ENCODE peak calls at places on chromosomes 16 and 17, in nine cellular contexts. B, L, N, K, W, A, Z, D and E are unnamed samples.

GRCh38 chr16:73232555-73233422 is 184.9 kb upstream of the ZFHX3 start:
- DNase-seq in B (no peak), L (no peak), N (peak; percentile 100), K (no peak), W (peak; percentile 87), A (peak; percentile 73), Z (no peak), D (no peak), E (no peak)

GRCh38 chr16:117381-118365 is 20.8 kb downstream of the NPRL3 start:
- DNase-seq in B (peak; percentile 74), L (peak; percentile 56), N (peak; percentile 20), K (peak; percentile 85), W (peak; percentile 60), A (no peak), Z (no peak), D (peak; percentile 80), E (peak; percentile 61)

GRCh38 chr17:7281074-7281952 is at the start of gene SLC2A4:
- DNase-seq in B (peak; percentile 64), L (peak; percentile 88), N (peak; percentile 90), K (peak; percentile 97), W (peak; percentile 96), A (peak; percentile 94), Z (peak; percentile 97), D (peak; percentile 99), E (no peak)

GRCh38 chr17:32341141-32341856 is 674 bp downstream of the C17orf75 start:
- DNase-seq in B (peak; percentile 68), L (no peak), N (no peak), K (no peak), W (peak; percentile 41), A (peak; percentile 46), Z (no peak), D (no peak), E (no peak)

GRCh38 chr16:60166111-60166510 is 1432.0 kb upstream of the GOT2 start:
- DNase-seq in B (no peak), L (no peak), N (no peak), K (no peak), W (no peak), A (no peak), Z (no peak), D (no peak), E (no peak)

GRCh38 chr16:6600167-6600566 is 732.5 kb upstream of the RBFOX1 start:
- DNase-seq in B (no peak), L (no peak), N (no peak), K (no peak), W (no peak), A (no peak), Z (no peak), D (no peak), E (no peak)

GRCh38 chr17:73156166-73156840 is 8.5 kb upstream of the SSTR2 start:
- DNase-seq in B (peak; percentile 48), L (peak; percentile 47), N (peak; percentile 68), K (peak; percentile 82), W (peak; percentile 59), A (peak; percentile 82), Z (peak; percentile 75), D (peak; percentile 84), E (no peak)

GRCh38 chr17:47253541-47254402 is at the start of gene ITGB3:
- DNase-seq in B (peak; percentile 41), L (no peak), N (peak; percentile 67), K (peak; percentile 86), W (peak; percentile 83), A (peak; percentile 70), Z (peak; percentile 89), D (peak; percentile 89), E (no peak)

GRCh38 chr17:42608692-42609181 is 437 bp downstream of the RETREG3 start:
- DNase-seq in B (peak; percentile 42), L (no peak), N (no peak), K (no peak), W (no peak), A (no peak), Z (no peak), D (peak; percentile 29), E (no peak)

GRCh38 chr16:57087003-57087402 is 5.4 kb upstream of the CPNE2 start:
- DNase-seq in B (no peak), L (no peak), N (no peak), K (no peak), W (no peak), A (no peak), Z (no peak), D (no peak), E (no peak)

GRCh38 chr16:70660672-70661350 is 14.5 kb downstream of the IL34 start:
- DNase-seq in B (no peak), L (no peak), N (no peak), K (peak; percentile 61), W (no peak), A (no peak), Z (no peak), D (no peak), E (no peak)

GRCh38 chr16:10740845-10741208 is 2.8 kb upstream of the NUBP1 start:
- DNase-seq in B (no peak), L (no peak), N (no peak), K (no peak), W (no peak), A (no peak), Z (no peak), D (no peak), E (no peak)

GRCh38 chr17:81365148-81365600 is 30.1 kb upstream of the BAHCC1 start:
- DNase-seq in B (no peak), L (no peak), N (peak; percentile 84), K (peak; percentile 90), W (peak; percentile 75), A (peak; percentile 79), Z (no peak), D (peak; percentile 85), E (no peak)

GRCh38 chr17:31061678-31062077 is 33.1 kb upstream of the NF1 start:
- DNase-seq in B (no peak), L (no peak), N (no peak), K (no peak), W (no peak), A (no peak), Z (no peak), D (peak; percentile 53), E (no peak)

GRCh38 chr17:11944587-11944986 is 52.7 kb downstream of the ZNF18 start:
- DNase-seq in B (no peak), L (no peak), N (no peak), K (no peak), W (no peak), A (no peak), Z (no peak), D (no peak), E (no peak)

GRCh38 chr17:14245002-14245401 is 8.3 kb upstream of the CDRT15 start:
- DNase-seq in B (no peak), L (no peak), N (no peak), K (no peak), W (no peak), A (no peak), Z (no peak), D (peak; percentile 78), E (no peak)

GRCh38 chr16:4690946-4691665 is 2.3 kb upstream of the NUDT16L1 start:
- DNase-seq in B (no peak), L (no peak), N (no peak), K (peak; percentile 62), W (no peak), A (no peak), Z (no peak), D (no peak), E (no peak)

GRCh38 chr16:86713021-86713631 is 134.8 kb downstream of the FOXL1 start:
- DNase-seq in B (no peak), L (no peak), N (no peak), K (peak; percentile 64), W (no peak), A (no peak), Z (no peak), D (no peak), E (no peak)

DNA sequence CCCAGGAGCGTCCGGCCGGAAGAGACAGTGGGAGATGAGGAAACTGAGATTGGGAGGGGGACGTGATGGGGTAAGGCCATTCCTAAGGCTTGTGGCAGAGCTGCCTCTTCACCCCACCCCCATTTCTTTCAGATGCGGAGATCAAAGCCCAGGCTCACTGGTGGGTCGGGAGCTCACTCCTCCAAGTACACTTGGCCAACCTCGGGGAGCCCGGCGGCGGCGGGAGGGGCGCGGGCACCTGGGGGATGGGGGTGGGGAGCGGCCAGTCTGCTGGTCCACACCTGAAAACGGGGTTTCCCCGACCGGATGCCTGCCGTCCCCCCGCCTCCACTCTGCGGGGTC is 17.7 kb upstream of the CBX8 start:
- DNase-seq in B (no peak), L (no peak), N (no peak), K (no peak), W (no peak), A (no peak), Z (no peak), D (peak; percentile 29), E (no peak)
- H3K4me1 ChIP-seq in B (peaks cover 37% of the 10 kb centered on the region), L (peaks cover 28% of the 10 kb centered on the region), N (peaks cover 12% of the 10 kb centered on the region), K (peaks cover 40% of the 10 kb centered on the region), W (peaks cover 41% of the 10 kb centered on the region), A (peaks cover 57% of the 10 kb centered on the region), Z (no peaks in the 10 kb centered on the region), D (peaks cover 36% of the 10 kb centered on the region), E (peaks cover 9% of the 10 kb centered on the region)

DNA sequence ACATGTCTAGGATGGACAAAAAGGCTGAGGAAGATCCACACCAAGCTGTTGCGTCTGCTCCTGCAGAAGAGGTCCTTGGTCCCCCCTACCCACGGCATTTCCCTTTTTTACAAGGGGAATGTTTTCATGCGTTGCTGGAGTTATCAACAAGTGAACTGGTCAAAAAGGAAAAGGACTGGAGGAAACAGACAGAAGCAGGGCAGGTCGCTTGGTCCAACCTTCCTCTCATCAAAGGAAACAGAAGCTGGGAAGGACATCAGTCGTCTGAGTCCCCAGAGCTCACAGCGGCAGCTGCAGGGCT is 26.1 kb downstream of the PIEZO1 start:
- DNase-seq in B (no peak), L (no peak), N (no peak), K (no peak), W (no peak), A (no peak), Z (no peak), D (no peak), E (no peak)
- H3K36me3 ChIP-seq in B (no peaks in the 10 kb centered on the region), L (peaks cover 45% of the 10 kb centered on the region), N (peaks cover 3% of the 10 kb centered on the region), K (no peaks in the 10 kb centered on the region), W (peaks cover 8% of the 10 kb centered on the region), A (no peaks in the 10 kb centered on the region), Z (peaks cover 3% of the 10 kb centered on the region), D (no peaks in the 10 kb centered on the region), E (no peaks in the 10 kb centered on the region)

DNA sequence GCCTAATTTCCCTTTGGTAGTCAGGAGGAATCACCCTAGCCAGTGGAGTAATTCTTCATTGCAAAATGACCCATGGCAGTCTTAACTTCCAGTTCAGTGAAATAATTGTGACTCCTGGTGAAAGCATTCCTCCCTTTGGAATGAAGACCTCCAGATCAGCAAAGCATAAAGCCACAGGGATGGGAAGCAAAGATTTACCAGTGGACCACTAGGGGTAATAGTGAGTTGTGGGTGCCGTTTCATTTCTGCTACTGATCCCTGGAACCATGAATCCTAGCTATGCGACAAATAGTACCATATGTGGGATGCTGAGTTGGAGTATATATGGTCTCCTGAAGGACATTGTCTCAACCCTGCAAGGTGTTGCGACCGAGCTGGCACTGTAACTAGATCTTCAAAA is 13.7 kb downstream of the DYNLL2 start:
- DNase-seq in B (no peak), L (no peak), N (no peak), K (no peak), W (no peak), A (no peak), Z (no peak), D (no peak), E (no peak)
- H3K4me1 ChIP-seq in B (no peaks in the 10 kb centered on the region), L (no peaks in the 10 kb centered on the region), N (no peaks in the 10 kb centered on the region), K (no peaks in the 10 kb centered on the region), W (no peaks in the 10 kb centered on the region), A (no peaks in the 10 kb centered on the region), Z (no peaks in the 10 kb centered on the region), D (no peaks in the 10 kb centered on the region), E (no peaks in the 10 kb centered on the region)

GRCh38 chr16:14652726-14653125 is 20.0 kb downstream of the BFAR start:
- DNase-seq in B (no peak), L (no peak), N (no peak), K (no peak), W (no peak), A (no peak), Z (no peak), D (no peak), E (no peak)
- H3K36me3 ChIP-seq in B (peaks cover 81% of the 10 kb centered on the region), L (peaks cover 92% of the 10 kb centered on the region), N (peaks cover 48% of the 10 kb centered on the region), K (peaks cover 96% of the 10 kb centered on the region), W (peaks cover 82% of the 10 kb centered on the region), A (peaks cover 81% of the 10 kb centered on the region), Z (peaks cover 95% of the 10 kb centered on the region), D (no peaks in the 10 kb centered on the region), E (peaks cover 24% of the 10 kb centered on the region)